ENCODE peak calls at places on chromosomes 4 and X, in eight cellular contexts. E is heart left ventricle, S is progenitor cell of endocrine pancreas, D is keratinocyte, A is left ventricle myocardium inferior, I is PC-3, O is H9, U is endothelial cell. F is an unnamed sample.
A peak's percentile ranks its signal among the peaks of the same experiment; 100 is the strongest.

GRCh38 chr4:111542056-111542455 is 603.2 kb upstream of the FAM241A start:
- DNase-seq in E (no peak), S (no peak), D (no peak), A (no peak), I (no peak), O (no peak), U (no peak), F (no peak)

GRCh38 chr4:17283832-17284231 is 228.1 kb downstream of the QDPR start:
- DNase-seq in E (no peak), S (no peak), D (no peak), A (no peak), I (no peak), O (no peak), U (no peak), F (no peak)

GRCh38 chr4:2843909-2844584 is 403 bp downstream of the ADD1 start:
- DNase-seq in E (peak; percentile 61), S (peak; percentile 51), D (no peak), A (peak; percentile 61), I (peak; percentile 6), O (peak; percentile 43), U (peak; percentile 61), F (no peak)

GRCh38 chrX:39613508-39613921 is 484.2 kb downstream of the BCOR start:
- DNase-seq in E (peak; percentile 41), S (no peak), D (no peak), A (peak; percentile 35), I (no peak), O (peak; percentile 67), U (peak; percentile 21), F (no peak)

GRCh38 chr4:123939621-123940020 is 543.0 kb downstream of the SPRY1 start:
- DNase-seq in E (no peak), S (no peak), D (peak; percentile 30), A (no peak), I (peak; percentile 55), O (no peak), U (no peak), F (no peak)

GRCh38 chrX:69503228-69503834 is 795 bp upstream of the NALF2 start:
- DNase-seq in E (no peak), S (no peak), D (no peak), A (no peak), I (no peak), O (no peak), U (no peak), F (no peak)

GRCh38 chrX:40172169-40172979 is 74.6 kb upstream of the BCOR start:
- DNase-seq in E (peak; percentile 70), S (no peak), D (no peak), A (peak; percentile 72), I (peak; percentile 49), O (peak; percentile 50), U (peak; percentile 58), F (peak; percentile 95)

GRCh38 chrX:30570505-30570904 is 7.1 kb downstream of the TASL start:
- DNase-seq in E (no peak), S (no peak), D (no peak), A (no peak), I (peak; percentile 58), O (no peak), U (no peak), F (no peak)

GRCh38 chr4:146193628-146194027 is 18.1 kb downstream of the LSM6 start:
- DNase-seq in E (no peak), S (no peak), D (no peak), A (no peak), I (no peak), O (no peak), U (no peak), F (no peak)

GRCh38 chr4:101158136-101158485 is 189.2 kb downstream of the PPP3CA start:
- DNase-seq in E (no peak), S (no peak), D (no peak), A (no peak), I (no peak), O (no peak), U (no peak), F (no peak)

GRCh38 chr4:179110356-179110755 is 1668.1 kb upstream of the AGA start:
- DNase-seq in E (no peak), S (no peak), D (no peak), A (no peak), I (peak; percentile 57), O (no peak), U (no peak), F (no peak)

GRCh38 chr4:73599182-73599581 is 21.1 kb downstream of the RASSF6 start:
- DNase-seq in E (no peak), S (no peak), D (peak; percentile 78), A (no peak), I (peak; percentile 51), O (peak; percentile 82), U (no peak), F (no peak)

GRCh38 chr4:15945516-15945915 is 7.0 kb upstream of the FGFBP1 start:
- DNase-seq in E (no peak), S (no peak), D (no peak), A (no peak), I (no peak), O (no peak), U (no peak), F (no peak)

GRCh38 chr4:336099-336892 is 1.3 kb upstream of the ZNF141 start:
- DNase-seq in E (peak; percentile 49), S (peak; percentile 18), D (no peak), A (peak; percentile 59), I (no peak), O (peak; percentile 29), U (peak; percentile 22), F (no peak)

GRCh38 chr4:26144526-26145167 is 176.2 kb upstream of the RBPJ start:
- DNase-seq in E (no peak), S (no peak), D (no peak), A (no peak), I (no peak), O (no peak), U (no peak), F (no peak)

GRCh38 chr4:28310926-28311325 is 1450.3 kb downstream of the STIM2 start:
- DNase-seq in E (no peak), S (no peak), D (peak; percentile 1), A (no peak), I (no peak), O (no peak), U (no peak), F (no peak)

GRCh38 chrX:118459494-118459893 is 36.1 kb upstream of the DOCK11 start:
- DNase-seq in E (no peak), S (no peak), D (no peak), A (no peak), I (peak; percentile 52), O (no peak), U (peak; percentile 4), F (no peak)

DNA sequence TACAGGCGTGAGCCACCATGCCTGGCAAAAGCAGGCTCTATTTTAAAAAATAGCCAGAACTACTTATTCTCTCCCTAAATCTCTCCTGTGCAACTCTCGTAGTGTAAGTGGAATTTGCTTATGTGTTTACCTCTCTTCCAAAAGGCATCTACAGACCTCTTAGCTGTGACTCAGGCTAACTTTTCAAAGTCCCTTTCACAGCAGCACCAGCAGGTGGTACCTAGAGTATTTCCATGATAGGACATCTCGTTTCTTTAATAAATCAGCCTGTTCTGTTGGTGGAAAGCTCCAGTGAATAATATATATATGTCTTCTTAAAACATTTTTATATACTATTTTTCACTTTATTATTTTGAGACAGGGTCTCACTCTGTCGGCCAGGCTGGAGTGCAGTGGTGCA is 89.0 kb downstream of the NSUN7 start:
- DNase-seq in E (no peak), S (no peak), D (no peak), A (no peak), I (peak; percentile 2), O (no peak), U (no peak), F (no peak)
- TF ChIP-seq CTCF in E (no peak), S (peak; percentile 28), D (no peak), A (no peak), I (peak; percentile 18), O (peak; percentile 38), U (no peak), F (peak; percentile 38)

GRCh38 chr4:53313510-53313909 is 52.4 kb downstream of the SCFD2 start:
- DNase-seq in E (no peak), S (no peak), D (no peak), A (no peak), I (peak; percentile 53), O (peak; percentile 50), U (peak; percentile 5), F (no peak)
- TF ChIP-seq CTCF in E (no peak), S (no peak), D (peak; percentile 11), A (peak; percentile 22), I (peak; percentile 57), O (peak; percentile 61), U (no peak), F (peak; percentile 77)

DNA sequence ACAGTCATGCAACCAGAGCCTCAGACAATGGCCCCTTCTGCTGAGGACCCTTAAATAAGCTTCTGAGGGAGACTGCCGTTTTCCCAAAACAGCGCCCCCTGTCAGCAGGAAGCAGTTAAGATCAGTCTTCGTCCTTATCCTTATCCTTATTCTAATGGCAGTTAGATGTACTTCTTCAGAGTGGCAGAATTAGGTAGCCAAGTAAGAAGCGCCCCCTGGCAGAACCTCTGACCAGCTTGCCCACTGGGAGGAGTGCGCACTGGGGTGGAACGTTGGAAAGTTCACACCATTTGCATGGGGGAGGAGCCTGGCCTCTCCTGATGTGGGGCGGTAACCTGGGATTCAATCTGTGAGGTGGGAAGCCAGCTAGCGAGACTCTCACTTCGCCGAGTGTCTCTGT is 133.6 kb upstream of the QRFPR start:
- DNase-seq in E (no peak), S (no peak), D (no peak), A (no peak), I (no peak), O (peak; percentile 86), U (no peak), F (no peak)
- TF ChIP-seq CTCF in E (no peak), S (peak; percentile 7), D (no peak), A (no peak), I (peak; percentile 14), O (peak; percentile 81), U (peak; percentile 35), F (peak; percentile 17)

GRCh38 chrX:13694359-13694758 is 5.4 kb downstream of the RAB9A start:
- DNase-seq in E (no peak), S (no peak), D (no peak), A (no peak), I (no peak), O (no peak), U (no peak), F (no peak)

GRCh38 chrX:13693341-13693871 is 4.5 kb downstream of the RAB9A start:
- DNase-seq in E (no peak), S (no peak), D (no peak), A (no peak), I (no peak), O (no peak), U (no peak), F (no peak)

GRCh38 chrX:13694983-13695382 is 6.1 kb downstream of the RAB9A start:
- DNase-seq in E (no peak), S (no peak), D (no peak), A (no peak), I (no peak), O (no peak), U (no peak), F (no peak)

GRCh38 chrX:13697440-13697839 is 8.5 kb downstream of the RAB9A start:
- DNase-seq in E (no peak), S (no peak), D (no peak), A (no peak), I (no peak), O (no peak), U (no peak), F (no peak)

DNA sequence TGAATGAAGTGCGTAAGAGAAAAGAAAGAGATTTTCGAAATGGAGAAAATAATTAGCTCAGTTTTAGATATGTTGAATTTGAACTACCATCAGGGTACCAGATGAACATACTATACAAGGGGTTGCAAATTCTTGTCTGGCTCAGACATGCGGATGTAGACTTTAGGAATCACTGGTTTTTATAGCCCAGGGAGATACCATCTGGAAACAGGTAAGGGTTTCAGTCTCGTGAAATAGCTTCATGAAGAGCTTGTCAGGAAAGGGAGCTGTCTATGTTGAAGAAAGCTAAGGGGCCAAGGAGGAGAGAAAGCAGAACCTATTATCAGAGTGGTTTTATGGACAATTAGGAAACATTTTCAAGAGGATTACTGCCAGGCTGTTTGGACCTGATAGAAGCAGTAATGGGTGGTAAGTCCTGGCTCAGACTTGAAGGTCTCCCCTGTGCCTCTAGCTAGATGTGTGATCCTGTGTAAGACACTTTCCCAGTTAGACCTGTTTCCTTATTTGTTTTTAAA is 6.7 kb downstream of the RAB9A start:
- DNase-seq in E (no peak), S (no peak), D (no peak), A (no peak), I (no peak), O (no peak), U (no peak), F (no peak)
- TF ChIP-seq CTCF in E (no peak), S (no peak), D (no peak), A (no peak), I (no peak), O (no peak), U (no peak), F (no peak)